ENCODE peak calls at places on chromosomes 7 and 10, in nine cellular contexts. H is stimulated activated naive CD8-positive, alpha-beta T cell treated with anti-CD3 and anti-CD28 coated beads, Interleukin-15, Interleukin-2, amounts not matched to agents 100 U/mL and 50 U/mL, for 24 hours; L is M059J; S is NCI-H146; G is stimulated activated CD4-positive, alpha-beta T cell treated with anti-CD3 and anti-CD28 coated beads, TNF-alpha, amount 100 ng/mL, for 24 hours; Q is dorsolateral prefrontal cortex; A is GM13977; O is iris pigment epithelial cell; C is sciatic nerve. X is an unnamed sample.

GRCh38 chr10:70733051-70733450 is 52.1 kb downstream of the TBATA start:
- DNase-seq in H (no peak), L (no peak), S (no peak), G (no peak), Q (no peak), A (no peak), O (no peak), C (no peak), X (no peak)

GRCh38 chr10:5960070-5960972 is 17.0 kb downstream of the IL15RA start:
- DNase-seq in H (no peak), L (no peak), S (no peak), G (no peak), Q (no peak), A (no peak), O (peak; percentile 55), C (peak; percentile 41), X (peak; percentile 22)

GRCh38 chr10:50605280-50606270 is 18.2 kb downstream of the SGMS1 start:
- DNase-seq in H (no peak), L (peak; percentile 97), S (peak; percentile 34), G (no peak), Q (no peak), A (no peak), O (peak; percentile 99), C (no peak), X (peak; percentile 16)

GRCh38 chr10:103791858-103792257 is 63.5 kb downstream of the SH3PXD2A start:
- DNase-seq in H (no peak), L (no peak), S (no peak), G (no peak), Q (no peak), A (no peak), O (no peak), C (no peak), X (no peak)

GRCh38 chr7:151671514-151671913 is 151.8 kb upstream of the RHEB start:
- DNase-seq in H (no peak), L (no peak), S (no peak), G (no peak), Q (no peak), A (no peak), O (no peak), C (peak; percentile 8), X (no peak)

GRCh38 chr7:158056761-158057160 is 530.9 kb downstream of the PTPRN2 start:
- DNase-seq in H (no peak), L (no peak), S (no peak), G (no peak), Q (no peak), A (no peak), O (no peak), C (peak; percentile 49), X (no peak)

GRCh38 chr10:43904301-43904700 is 255.6 kb upstream of the ZNF32 start:
- DNase-seq in H (no peak), L (no peak), S (no peak), G (no peak), Q (no peak), A (no peak), O (no peak), C (no peak), X (no peak)

GRCh38 chr10:1109795-1110673 is 53.8 kb downstream of the WDR37 start:
- DNase-seq in H (peak; percentile 78), L (peak; percentile 74), S (peak; percentile 67), G (peak; percentile 62), Q (no peak), A (peak; percentile 84), O (peak; percentile 92), C (peak; percentile 10), X (peak; percentile 70)

GRCh38 chr7:94391716-94392390 is 2.8 kb upstream of the COL1A2 start:
- DNase-seq in H (no peak), L (peak; percentile 76), S (no peak), G (no peak), Q (no peak), A (peak; percentile 29), O (peak; percentile 88), C (peak; percentile 59), X (no peak)

GRCh38 chr10:127979017-127979416 is 72.1 kb downstream of the PTPRE start:
- DNase-seq in H (no peak), L (no peak), S (no peak), G (no peak), Q (no peak), A (no peak), O (peak; percentile 42), C (no peak), X (no peak)

GRCh38 chr10:117320050-117320665 is 55.1 kb downstream of the PDZD8 start:
- DNase-seq in H (no peak), L (peak; percentile 24), S (peak; percentile 36), G (no peak), Q (no peak), A (peak; percentile 23), O (peak; percentile 24), C (no peak), X (no peak)

GRCh38 chr7:47577351-47577919 is 4.5 kb downstream of the TNS3 start:
- DNase-seq in H (no peak), L (no peak), S (no peak), G (no peak), Q (no peak), A (no peak), O (no peak), C (no peak), X (no peak)

GRCh38 chr7:137282043-137282442 is 61.5 kb downstream of the PTN start:
- DNase-seq in H (no peak), L (no peak), S (no peak), G (no peak), Q (no peak), A (no peak), O (peak; percentile 5), C (no peak), X (no peak)

GRCh38 chr10:28054211-28054888 is 55.5 kb upstream of the ODAD2 start:
- DNase-seq in H (no peak), L (peak; percentile 90), S (no peak), G (no peak), Q (no peak), A (no peak), O (peak; percentile 97), C (no peak), X (no peak)

GRCh38 chr10:63501954-63502353 is 19.2 kb upstream of the REEP3 start:
- DNase-seq in H (no peak), L (no peak), S (no peak), G (no peak), Q (no peak), A (no peak), O (no peak), C (no peak), X (no peak)

GRCh38 chr7:135620980-135621850 is 41.1 kb upstream of the STMP1 start:
- DNase-seq in H (peak; percentile 9), L (peak; percentile 83), S (peak; percentile 70), G (no peak), Q (no peak), A (peak; percentile 23), O (peak; percentile 90), C (no peak), X (peak; percentile 7)

GRCh38 chr10:122033224-122033926 is 44.4 kb downstream of the TACC2 start:
- DNase-seq in H (no peak), L (no peak), S (no peak), G (no peak), Q (no peak), A (no peak), O (no peak), C (no peak), X (peak; percentile 67)

GRCh38 chr10:62732841-62733653 is 71.5 kb upstream of the ADO start:
- DNase-seq in H (peak; percentile 64), L (peak; percentile 94), S (no peak), G (peak; percentile 40), Q (no peak), A (peak; percentile 66), O (peak; percentile 59), C (no peak), X (no peak)

GRCh38 chr7:12729112-12729511 is 41.7 kb downstream of the ARL4A start:
- DNase-seq in H (no peak), L (peak; percentile 57), S (peak; percentile 93), G (no peak), Q (no peak), A (no peak), O (peak; percentile 65), C (peak; percentile 84), X (peak; percentile 55)

GRCh38 chr7:33888206-33888605 is 17.1 kb upstream of the BMPER start:
- DNase-seq in H (no peak), L (peak; percentile 100), S (peak; percentile 8), G (no peak), Q (no peak), A (no peak), O (no peak), C (no peak), X (no peak)